ENCODE peak calls at places on chromosomes 3 and 15, in five cellular contexts. J is K562, B is GM12878, Q is H1, U is HepG2. F is an unnamed sample.

GRCh38 chr15:37793851-37794250 is 140.6 kb upstream of the TMCO5A start:
- DNase-seq in J (no peak), Q (no peak), U (no peak), B (no peak), F (no peak)

GRCh38 chr3:112687621-112688020 is 46.7 kb upstream of the CCDC80 start:
- DNase-seq in J (no peak), Q (no peak), U (no peak), B (no peak), F (no peak)

GRCh38 chr15:101326026-101326315 is 30.9 kb upstream of the SNRPA1 start:
- DNase-seq in J (no peak), Q (no peak), U (no peak), B (no peak), F (no peak)

GRCh38 chr3:33525232-33525631 is 85.0 kb upstream of the UBP1 start:
- DNase-seq in Q (no peak), J (no peak), B (no peak), U (no peak), F (no peak)

GRCh38 chr3:76370749-76371148 is 585.4 kb upstream of the ZNF717 start:
- DNase-seq in U (no peak), J (no peak), B (no peak), Q (no peak), F (no peak)

GRCh38 chr3:196063049-196063448 is 18.8 kb downstream of the TFRC start:
- DNase-seq in B (no peak), Q (no peak), J (no peak), U (no peak), F (no peak)

GRCh38 chr15:101091080-101092017 is 160.5 kb downstream of the CHSY1 start:
- DNase-seq in Q (no peak), B (no peak), U (peak; percentile 97), J (no peak), F (no peak)

GRCh38 chr3:46615976-46616375 is 3.7 kb downstream of the FAM240A start:
- DNase-seq in Q (no peak), J (no peak), U (no peak), B (no peak), F (no peak)

GRCh38 chr3:171566803-171567422 is 106.7 kb upstream of the TNIK start:
- DNase-seq in U (peak; percentile 41), Q (no peak), J (peak; percentile 53), B (peak; percentile 42), F (peak; percentile 28)

GRCh38 chr3:86537171-86537570 is 453.8 kb downstream of the VGLL3 start:
- DNase-seq in J (no peak), U (no peak), B (no peak), Q (no peak), F (no peak)

GRCh38 chr3:46866720-46867549 is 3.7 kb upstream of the MYL3 start:
- DNase-seq in U (peak; percentile 39), B (no peak), J (peak; percentile 82), Q (no peak), F (no peak)

GRCh38 chr3:25532763-25533162 is 104.7 kb downstream of the RARB start:
- DNase-seq in B (no peak), Q (peak; percentile 13), J (peak; percentile 59), U (peak; percentile 15), F (peak; percentile 26)

GRCh38 chr3:25534007-25534406 is 105.9 kb downstream of the RARB start:
- DNase-seq in U (peak; percentile 2), J (no peak), B (no peak), Q (no peak), F (no peak)

GRCh38 chr3:25537476-25537875 is 109.4 kb downstream of the RARB start:
- DNase-seq in U (no peak), J (no peak), B (no peak), Q (no peak), F (no peak)

GRCh38 chr3:25536668-25537331 is 108.7 kb downstream of the RARB start:
- DNase-seq in B (no peak), U (no peak), J (no peak), Q (no peak), F (no peak)

GRCh38 chr3:25533365-25533764 is 105.3 kb downstream of the RARB start:
- DNase-seq in Q (no peak), B (no peak), J (no peak), U (no peak), F (no peak)
- H3K9ac ChIP-seq in Q (no peak overlapping the region), B (no peak overlapping the region), J (no peak overlapping the region), U (no peak overlapping the region), F (no peak overlapping the region)

DNA sequence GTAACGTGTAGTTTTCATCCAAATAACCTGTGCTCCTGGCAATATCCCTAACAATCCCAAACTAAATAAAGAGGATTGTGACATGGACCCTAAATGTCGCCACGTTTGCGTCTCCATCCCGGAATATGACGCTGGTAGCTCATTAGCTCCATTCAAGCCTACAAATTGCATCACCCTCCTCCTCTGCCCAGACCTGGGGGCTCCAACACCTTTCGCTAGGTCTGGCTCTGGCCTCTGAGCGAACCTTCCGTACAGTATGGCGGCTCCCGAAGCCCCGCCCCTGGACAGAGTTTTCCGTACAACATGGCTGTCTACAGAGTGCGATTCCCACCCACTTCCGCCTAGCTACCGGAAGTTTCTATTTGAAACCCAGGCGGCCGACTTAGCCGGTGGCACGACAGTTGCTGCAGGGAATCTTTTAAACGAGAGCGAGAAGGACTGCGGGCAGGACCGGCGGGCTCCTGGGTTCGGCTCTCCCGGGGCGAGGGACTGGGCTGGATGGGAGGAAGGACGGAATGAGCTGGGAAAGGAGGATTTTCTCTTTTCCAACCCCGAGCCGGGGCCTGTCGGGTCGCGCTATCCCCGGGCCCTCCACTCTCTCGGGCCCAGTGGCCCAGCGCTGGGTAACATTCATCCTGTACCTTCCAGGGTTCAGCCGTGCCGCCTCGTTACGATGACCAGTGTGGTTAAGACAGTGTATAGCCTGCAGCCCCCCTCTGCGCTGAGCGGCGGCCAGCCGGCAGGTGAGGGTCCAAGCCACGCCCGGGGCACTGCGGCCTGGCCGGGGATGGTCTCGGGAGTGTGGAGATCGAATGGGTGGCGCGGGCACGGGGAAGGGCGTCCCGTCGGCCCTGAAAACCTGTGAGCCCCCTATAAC is at the start of gene KNSTRN:
- DNase-seq in Q (peak; percentile 93), B (peak; percentile 63), U (peak; percentile 91), J (peak; percentile 93), F (peak; percentile 89)
- TF ChIP-seq POLR2A in Q (no peak), B (peak; percentile 82), U (peak; percentile 41), J (peak; percentile 88), F (peak; percentile 68)

GRCh38 chr3:37862219-37862711 is 585 bp downstream of the CTDSPL start:
- DNase-seq in U (no peak), Q (no peak), J (peak; percentile 50), B (no peak), F (no peak)

GRCh38 chr3:37861540-37862051 is at the start of gene CTDSPL:
- DNase-seq in Q (no peak), U (peak; percentile 21), B (no peak), J (peak; percentile 78), F (no peak)

GRCh38 chr3:37863949-37864822 is 2.5 kb downstream of the CTDSPL start:
- DNase-seq in U (peak; percentile 61), B (no peak), Q (no peak), J (no peak), F (no peak)

GRCh38 chr3:37863552-37863865 is 1.8 kb downstream of the CTDSPL start:
- DNase-seq in Q (no peak), B (no peak), U (no peak), J (no peak), F (no peak)

GRCh38 chr3:37862712-37863551 is 1.3 kb downstream of the CTDSPL start:
- DNase-seq in U (peak; percentile 66), Q (no peak), J (no peak), B (no peak), F (no peak)
- TF ChIP-seq ZNF274 in U (no peak), Q (no peak), J (no peak), B (no peak), F (no peak)

DNA sequence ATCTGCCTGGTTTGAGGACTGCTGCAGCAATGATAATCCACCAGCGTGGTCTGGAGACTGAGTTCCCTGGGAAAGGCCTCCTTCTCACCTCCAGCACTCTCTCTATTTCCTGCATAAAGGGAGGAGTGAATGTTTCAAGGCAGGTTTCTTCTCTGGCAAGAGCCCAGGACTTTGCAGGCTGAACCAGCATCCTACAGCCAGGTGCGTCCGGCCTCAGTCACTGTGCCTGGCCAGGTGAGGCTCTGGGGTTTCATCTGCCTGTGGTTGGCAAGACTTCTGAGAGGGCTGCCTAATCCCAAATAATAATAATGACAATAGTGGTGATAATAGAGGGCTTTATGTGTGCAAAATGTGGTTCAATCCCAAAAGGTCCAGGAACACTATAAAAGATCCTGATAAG is 269.0 kb upstream of the TBC1D5 start:
- DNase-seq in U (no peak), B (no peak), J (no peak), Q (no peak), F (no peak)
- H3K9ac ChIP-seq in U (no peak overlapping the region), B (no peak overlapping the region), J (no peak overlapping the region), Q (no peak overlapping the region), F (no peak overlapping the region)

DNA sequence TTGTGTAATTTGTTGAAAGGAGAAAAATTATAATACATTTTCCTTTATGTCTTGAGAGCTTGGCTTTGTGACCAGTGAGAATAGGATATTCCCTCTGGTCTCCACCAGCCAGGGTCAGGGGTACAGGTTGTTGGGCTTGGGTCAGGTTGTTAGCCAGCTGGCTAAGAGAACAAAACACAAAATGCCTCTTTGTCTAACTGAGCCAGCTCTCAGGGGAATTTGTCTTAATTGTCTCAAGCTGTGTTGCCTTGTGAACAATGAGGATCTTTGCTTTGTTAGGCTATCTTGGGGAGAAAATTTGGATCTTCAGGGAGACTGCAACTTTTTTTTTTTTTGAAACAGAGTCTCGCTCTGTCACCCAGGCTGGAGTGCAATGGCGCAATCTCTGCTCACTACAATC is 17.7 kb upstream of the GK5 start:
- DNase-seq in J (no peak), Q (no peak), B (no peak), U (no peak), F (no peak)
- TF ChIP-seq POLR2A in J (no peak), Q (no peak), B (no peak), U (no peak), F (no peak)

DNA sequence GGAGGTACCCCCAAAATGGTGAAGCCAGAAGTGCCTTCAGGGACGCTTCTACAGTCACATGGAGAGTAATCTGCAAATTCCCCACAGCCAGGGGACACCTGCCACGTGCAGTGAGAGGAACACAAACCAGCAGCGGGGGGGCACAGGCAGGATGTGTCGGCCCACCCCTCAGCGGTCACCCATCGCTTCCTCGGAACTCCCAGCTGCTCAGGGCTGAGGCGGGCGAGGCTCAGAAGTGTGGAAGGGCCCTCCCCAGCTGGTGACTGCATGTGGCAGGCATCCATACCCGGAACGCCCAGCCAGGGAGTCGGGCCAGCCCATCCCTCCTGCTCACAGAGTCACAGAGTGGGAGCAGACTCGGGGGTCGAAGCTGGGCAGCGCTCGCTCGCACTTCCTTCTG is 63.7 kb downstream of the SLC12A8 start:
- DNase-seq in B (no peak), Q (no peak), U (no peak), J (no peak), F (no peak)
- TF ChIP-seq ZNF274 in B (no peak), Q (no peak), U (no peak), J (no peak), F (no peak)

DNA sequence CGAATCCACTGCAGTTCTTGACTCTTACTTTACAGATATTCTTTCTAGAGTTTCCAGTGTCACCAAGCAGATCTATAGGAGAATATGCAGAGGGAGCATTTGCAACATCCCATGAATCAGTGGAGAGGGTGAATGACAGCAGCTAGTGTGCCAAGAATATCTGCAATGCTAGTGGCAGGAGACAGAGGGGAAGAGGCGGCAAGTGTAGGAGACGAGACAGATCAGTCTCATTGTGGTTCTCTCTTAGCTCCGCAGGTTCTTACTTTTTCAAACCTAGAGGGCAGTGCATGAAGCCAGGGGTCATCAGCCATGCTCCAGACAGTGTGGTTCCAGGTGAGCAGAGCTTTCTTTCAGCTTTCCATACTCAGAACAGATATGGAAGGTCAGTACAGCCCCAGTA is 749 bp downstream of the ZNF619 start:
- DNase-seq in U (no peak), B (no peak), J (peak; percentile 51), Q (no peak), F (no peak)
- H3K9ac ChIP-seq in U (peak overlapping the region; percentile 77), B (peak overlapping the region; percentile 83), J (peak overlapping the region; percentile 83), Q (no peak overlapping the region), F (peak overlapping the region; percentile 81)